ENCODE peak calls at places on chromosomes 2 and 18, in nine cellular contexts. M is colonic mucosa, R is Karpas-422, A is neural progenitor cell, Q is GM12878, F is fibroblast of lung, B is MM.1S, U is GM23248, P is PC-3. W is an unnamed sample. For H3K4me1 and H3K9me3, the result is how much of the 10 kb centered on the place peaks cover.

GRCh38 chr2:58501371-58501770 is 260.2 kb upstream of the FANCL start:
- DNase-seq in R (no peak), B (no peak), Q (no peak), F (no peak), A (no peak), M (no peak), P (no peak), U (no peak), W (no peak)

GRCh38 chr2:221999702-222000101 is 299.1 kb downstream of the PAX3 start:
- DNase-seq in R (no peak), B (no peak), U (peak), P (peak), M (no peak), Q (no peak), F (peak), A (no peak), W (no peak)

GRCh38 chr2:207239222-207239674 is 73.5 kb upstream of the KLF7 start:
- DNase-seq in P (peak), F (peak), B (no peak), U (peak), Q (no peak), A (no peak), M (no peak), R (no peak), W (peak)

GRCh38 chr18:79714531-79715240 is 35.1 kb downstream of the CTDP1 start:
- DNase-seq in A (no peak), U (no peak), Q (no peak), P (no peak), B (no peak), M (no peak), F (no peak), R (no peak), W (no peak)

GRCh38 chr2:1480671-1481076 is 67.4 kb downstream of the TPO start:
- DNase-seq in M (no peak), R (no peak), P (no peak), U (no peak), B (no peak), F (no peak), Q (no peak), A (no peak), W (no peak)

GRCh38 chr2:274503-274902 is 9.8 kb downstream of the ACP1 start:
- DNase-seq in A (no peak), M (no peak), P (no peak), U (no peak), Q (no peak), B (no peak), R (no peak), F (no peak), W (no peak)

GRCh38 chr2:46749042-46749461 is 166.6 kb downstream of the MCFD2 start:
- DNase-seq in P (peak), Q (no peak), B (no peak), U (peak), R (no peak), M (no peak), F (peak), A (no peak), W (peak)

GRCh38 chr2:178836807-178837206 is 29.6 kb upstream of the TTN start:
- DNase-seq in R (no peak), P (no peak), U (no peak), M (no peak), B (no peak), F (no peak), A (peak), Q (no peak), W (no peak)

GRCh38 chr2:39512434-39512935 is 75.4 kb upstream of the MAP4K3 start:
- DNase-seq in F (no peak), U (peak), P (no peak), A (no peak), B (no peak), Q (no peak), R (no peak), M (peak), W (no peak)

GRCh38 chr2:88852753-88853402 is 161.4 kb downstream of the RPIA start:
- DNase-seq in P (no peak), A (no peak), B (no peak), U (no peak), R (peak), M (no peak), Q (no peak), F (no peak), W (no peak)

GRCh38 chr2:236180831-236181453 is 12.8 kb upstream of the GBX2 start:
- DNase-seq in F (peak), R (peak), M (peak), B (peak), Q (no peak), A (peak), P (peak), U (peak), W (peak)

DNA sequence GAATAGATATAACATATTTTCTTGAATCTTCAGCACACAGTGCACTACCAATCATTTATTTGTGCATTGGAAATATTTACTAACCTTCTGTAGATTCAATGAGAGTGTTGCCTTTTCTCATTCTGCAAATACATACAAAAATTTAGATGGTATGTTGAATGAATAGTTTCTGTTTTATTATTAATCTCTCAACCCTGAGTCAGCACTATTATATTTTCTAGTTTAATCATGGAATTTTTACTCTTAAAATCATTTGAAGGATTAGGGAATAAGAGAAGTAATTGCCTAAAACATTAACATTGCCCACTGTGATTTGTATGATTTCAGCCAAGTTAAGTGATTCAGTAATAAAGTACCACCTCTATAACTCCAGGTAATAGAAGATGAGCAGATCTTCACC is 370.2 kb upstream of the CDH7 start:
- DNase-seq in U (no peak), F (no peak), P (no peak), R (no peak), Q (no peak), A (no peak), B (no peak), M (no peak), W (no peak)
- H3K4me1 ChIP-seq in U (under half), F (under half), P (under half), R (under half), Q (under half), A (under half), B (under half), M (under half), W (under half)

GRCh38 chr18:56189615-56190014 is 448.8 kb downstream of the TXNL1 start:
- DNase-seq in B (no peak), P (no peak), M (no peak), Q (no peak), F (no peak), R (no peak), U (no peak), A (no peak), W (no peak)

GRCh38 chr18:56188521-56188920 is 449.9 kb downstream of the TXNL1 start:
- DNase-seq in U (no peak), A (no peak), R (no peak), F (no peak), Q (no peak), M (no peak), B (no peak), P (no peak), W (no peak)

GRCh38 chr18:56186319-56186718 is 452.1 kb downstream of the TXNL1 start:
- DNase-seq in U (no peak), A (no peak), P (no peak), M (no peak), B (peak), Q (no peak), F (no peak), R (no peak), W (no peak)

DNA sequence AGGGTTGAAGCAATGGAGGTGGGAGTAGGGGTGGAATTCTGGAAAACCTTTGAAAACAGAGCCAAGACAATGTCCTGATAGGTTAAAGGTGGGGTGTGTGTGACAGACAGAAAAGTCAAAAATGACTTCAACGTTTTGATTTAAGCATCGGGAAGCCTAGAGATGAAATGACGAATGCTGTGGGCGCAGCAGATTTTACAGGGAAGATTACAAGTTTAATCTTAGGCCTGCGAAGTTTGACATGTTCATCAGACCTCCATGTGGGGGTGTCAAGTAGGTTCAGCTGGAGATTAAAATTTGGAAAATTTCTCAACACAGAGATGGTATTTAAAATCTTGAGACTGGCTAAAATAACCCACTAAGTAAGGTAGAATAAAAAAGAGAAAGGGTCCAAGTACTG is 453.3 kb downstream of the TXNL1 start:
- DNase-seq in P (no peak), R (no peak), Q (no peak), M (no peak), U (no peak), A (no peak), F (no peak), B (no peak), W (no peak)
- H3K9me3 ChIP-seq in P (under half), R (under half), Q (under half), M (under half), U (under half), A (under half), F (under half), B (under half), W (under half)

DNA sequence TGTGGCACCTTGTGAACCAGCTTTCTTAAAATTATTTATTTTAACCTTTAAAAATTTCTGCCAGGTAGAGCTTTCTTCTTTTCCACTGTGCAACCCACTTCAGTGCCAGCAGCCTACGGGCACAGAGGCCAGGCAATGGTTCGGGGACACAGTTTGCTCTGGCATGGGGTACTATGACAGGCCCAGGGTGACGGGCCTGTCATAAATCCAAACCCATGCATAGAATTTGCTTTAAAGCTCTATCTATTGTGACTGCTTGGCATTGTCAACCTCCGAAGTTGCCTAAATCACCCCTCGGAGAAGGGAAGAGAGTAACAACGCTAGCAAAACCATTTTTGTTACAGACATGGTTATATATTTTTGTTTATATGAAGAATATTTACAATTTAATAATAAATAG is 1.5 kb downstream of the ODC1 start:
- DNase-seq in A (no peak), Q (no peak), P (no peak), F (no peak), U (no peak), B (peak), M (no peak), R (peak), W (no peak)
- H3K9ac ChIP-seq in A (peak), Q (peak), P (peak), F (no peak), U (peak), B (peak), M (peak), R (peak), W (no peak)

GRCh38 chr2:127065299-127065931 is 41.5 kb downstream of the BIN1 start:
- DNase-seq in U (no peak), A (no peak), Q (no peak), F (no peak), P (no peak), R (no peak), B (no peak), M (no peak), W (no peak)

GRCh38 chr2:127064642-127065250 is 42.2 kb downstream of the BIN1 start:
- DNase-seq in A (peak), Q (no peak), B (peak), R (no peak), F (peak), M (peak), P (peak), U (peak), W (peak)

GRCh38 chr2:127061377-127062273 is 45.3 kb downstream of the BIN1 start:
- DNase-seq in R (no peak), F (no peak), B (no peak), P (no peak), M (no peak), A (no peak), U (no peak), Q (no peak), W (no peak)

GRCh38 chr2:127065932-127066318 is 41.0 kb downstream of the BIN1 start:
- DNase-seq in Q (no peak), A (no peak), R (no peak), P (no peak), B (no peak), F (no peak), M (no peak), U (no peak), W (no peak)

DNA sequence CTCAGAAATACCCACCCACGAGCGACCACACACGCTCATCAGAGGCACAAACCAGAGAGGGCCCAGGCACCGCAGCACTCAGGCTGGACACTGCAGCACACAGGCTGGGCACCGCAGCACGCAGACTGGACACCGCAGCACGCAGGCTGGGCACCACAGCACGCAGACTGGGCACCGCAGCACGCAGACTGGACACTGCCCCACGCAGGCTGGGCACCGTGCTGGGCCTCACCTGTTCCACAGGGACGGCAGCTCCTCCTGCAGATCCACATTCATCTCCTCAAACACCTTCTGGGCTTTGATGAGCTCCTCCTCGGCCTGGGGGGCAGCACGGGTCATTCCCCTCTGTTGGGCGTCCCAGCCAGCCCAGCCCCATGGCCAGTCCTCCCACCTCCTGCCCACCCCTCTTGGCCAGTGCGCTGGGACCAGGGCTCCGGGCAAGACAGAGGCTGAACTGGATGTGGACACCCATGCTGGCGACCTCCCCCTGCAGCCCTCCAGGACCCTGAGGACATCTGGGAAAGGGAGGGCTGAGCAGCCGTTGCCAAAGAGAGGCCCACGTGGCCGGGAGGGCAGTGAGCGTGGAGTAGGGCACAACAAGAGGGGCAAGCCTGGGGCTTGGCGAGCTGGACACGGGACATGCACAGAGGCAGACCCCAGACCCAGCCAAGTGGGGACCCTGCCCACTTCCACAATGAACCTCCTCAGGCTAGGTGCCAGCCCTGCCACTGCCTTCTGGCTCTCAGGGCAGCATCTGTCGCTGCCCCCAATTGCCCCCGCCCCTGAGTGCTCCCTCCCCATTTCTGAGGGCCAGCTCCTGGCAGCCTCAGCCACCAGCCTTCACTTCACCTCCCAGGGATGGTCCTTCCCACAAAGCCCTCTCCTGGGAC is 43.0 kb downstream of the BIN1 start:
- DNase-seq in F (no peak), R (no peak), P (no peak), Q (no peak), A (no peak), B (no peak), M (no peak), U (no peak), W (no peak)
- H3K4me1 ChIP-seq in F (under half), R (under half), P (under half), Q (under half), A (under half), B (under half), M (under half), U (under half), W (under half)

DNA sequence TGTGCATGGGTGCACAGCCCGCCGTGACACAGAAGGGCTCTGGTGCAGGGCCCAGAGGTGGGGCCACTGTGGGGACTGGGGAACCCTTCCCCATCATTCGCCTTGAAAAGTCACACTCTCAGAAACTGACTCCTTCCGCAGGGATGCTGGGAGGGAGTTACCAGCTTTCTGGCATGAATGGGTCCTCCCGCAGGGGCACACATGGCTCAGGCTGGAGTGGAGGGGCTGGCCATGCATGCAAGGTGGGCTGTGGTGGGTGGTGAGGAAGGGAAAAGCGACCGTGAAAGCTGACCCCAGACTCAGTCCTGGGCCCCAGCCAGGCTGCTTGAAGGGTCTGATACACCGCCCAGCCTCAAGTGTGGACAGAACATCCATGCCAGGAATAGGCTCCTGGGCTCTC is 201.1 kb downstream of the TNS1 start:
- DNase-seq in F (no peak), B (no peak), P (no peak), R (no peak), M (no peak), U (no peak), Q (no peak), A (no peak), W (no peak)
- H3K9me3 ChIP-seq in F (under half), B (under half), P (under half), R (under half), M (under half), U (under half), Q (under half), A (under half), W (under half)

GRCh38 chr18:9876867-9877654 is 8.7 kb upstream of the TXNDC2 start:
- DNase-seq in A (peak), M (no peak), R (no peak), B (peak), U (peak), P (peak), F (peak), Q (no peak), W (peak)
- H3K9ac ChIP-seq in A (no peak), M (peak), R (no peak), B (peak), U (peak), P (no peak), F (peak), Q (no peak), W (peak)

W was measured in adipocyte.